ENCODE peak calls at places on chromosomes 11 and 22, in eight cellular contexts. L is brain microvascular endothelial cell, R is ovary, V is fibroblast of mammary gland, S is right atrium auricular region, H is GM10248, I is WTC11, A is MCF 10A. F is an unnamed sample.

GRCh38 chr11:46611526-46612304 is 5.3 kb downstream of the HARBI1 start:
- DNase-seq in V (no peak), R (no peak), A (no peak), S (no peak), L (no peak), H (no peak), I (no peak), F (no peak)

GRCh38 chr22:36356708-36357694 is 30.8 kb downstream of the MYH9 start:
- DNase-seq in A (no peak), I (no peak), V (peak), L (no peak), S (no peak), R (no peak), H (no peak), F (no peak)

GRCh38 chr11:3382613-3383275 is 3.8 kb upstream of the ZNF195 start:
- DNase-seq in A (no peak), I (no peak), V (no peak), S (no peak), H (no peak), L (no peak), R (no peak), F (no peak)

GRCh38 chr11:17768547-17768946 is 34.0 kb downstream of the KCNC1 start:
- DNase-seq in V (no peak), L (no peak), S (no peak), A (no peak), I (no peak), H (no peak), R (no peak), F (no peak)

GRCh38 chr11:91248199-91248807 is 976.3 kb upstream of the FAT3 start:
- DNase-seq in I (peak), V (peak), A (peak), S (no peak), H (no peak), L (peak), R (no peak), F (no peak)

GRCh38 chr11:134658481-134659080 is 246.5 kb upstream of the B3GAT1 start:
- DNase-seq in A (no peak), H (no peak), L (no peak), S (peak), R (no peak), V (no peak), I (no peak), F (peak)

GRCh38 chr11:120973501-120973900 is 50.4 kb upstream of the TBCEL start:
- DNase-seq in A (no peak), L (no peak), S (no peak), R (no peak), V (no peak), H (no peak), I (no peak), F (no peak)

GRCh38 chr11:122741613-122742012 is 86.1 kb downstream of the UBASH3B start:
- DNase-seq in R (no peak), S (peak), H (no peak), I (no peak), A (no peak), V (peak), L (peak), F (no peak)

GRCh38 chr11:78370406-78371172 is 47.0 kb downstream of the GAB2 start:
- DNase-seq in S (peak), A (no peak), V (peak), R (no peak), H (no peak), L (peak), I (no peak), F (no peak)

GRCh38 chr11:114026355-114026754 is 33.2 kb upstream of the ZBTB16 start:
- DNase-seq in S (no peak), L (no peak), V (peak), H (no peak), A (peak), I (peak), R (no peak), F (no peak)

DNA sequence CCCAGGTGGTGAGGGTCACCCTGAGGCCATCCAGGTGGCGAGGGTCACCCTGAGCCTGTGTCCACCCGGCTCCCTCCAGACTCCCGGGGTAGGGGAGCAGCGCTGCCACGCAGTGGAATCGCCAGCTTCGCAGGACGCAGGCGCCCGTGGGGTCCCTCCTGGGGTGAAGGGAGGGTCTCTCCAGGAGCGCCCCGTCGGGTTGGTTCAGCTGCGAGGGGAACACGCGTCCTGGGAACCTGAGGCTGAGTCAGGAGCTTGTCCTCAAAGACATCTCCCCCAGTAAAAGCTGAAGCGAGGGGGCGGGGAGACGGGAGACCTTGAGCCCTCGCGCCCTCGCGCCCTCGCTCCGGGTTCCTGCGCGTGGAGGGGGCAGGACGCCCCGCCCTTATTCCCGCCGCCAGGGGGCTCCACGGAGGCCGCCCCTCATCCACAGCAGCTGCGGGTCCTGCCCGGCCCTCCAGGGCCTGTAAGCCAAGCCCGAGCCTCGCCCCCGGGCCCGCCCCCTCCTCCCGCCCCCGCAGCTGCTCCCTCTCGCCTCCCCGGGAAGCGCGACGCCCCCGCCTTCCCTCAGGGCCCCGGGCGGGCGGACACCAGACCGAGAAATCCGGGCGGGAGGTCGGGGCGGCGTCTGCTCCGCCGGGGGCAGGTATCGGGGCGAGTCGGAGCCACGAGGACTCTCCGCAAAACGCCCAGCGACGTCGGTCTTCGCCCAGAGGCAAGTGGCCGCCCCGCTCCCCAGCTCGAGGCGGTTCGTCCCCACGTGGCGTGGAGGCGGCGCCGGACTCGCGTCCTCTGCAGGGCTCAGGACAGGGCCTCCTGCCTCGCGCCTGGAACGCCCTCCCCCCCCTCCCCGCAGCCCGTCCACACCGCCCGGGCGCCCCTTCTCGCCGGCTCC is 22.8 kb downstream of the PIM3 start:
- DNase-seq in R (peak), S (no peak), H (no peak), V (no peak), L (no peak), I (peak), A (no peak), F (peak)
- TF ChIP-seq CTCF in R (peak), S (no peak), H (peak), V (peak), L (peak), I (peak), A (no peak), F (peak)

GRCh38 chr11:62710001-62710345 is 2.5 kb downstream of the GNG3 start:
- DNase-seq in I (no peak), R (no peak), V (peak), L (no peak), H (no peak), A (no peak), S (no peak), F (no peak)

GRCh38 chr11:62706841-62707240 is 383 bp downstream of the BSCL2 start:
- DNase-seq in L (no peak), V (no peak), H (no peak), I (no peak), R (no peak), A (no peak), S (no peak), F (no peak)

GRCh38 chr11:62707277-62707771 is at the start of the genes BSCL2 and GNG3:
- DNase-seq in I (peak), S (no peak), A (no peak), V (no peak), H (no peak), L (no peak), R (peak), F (no peak)

GRCh38 chr11:62708423-62709261 is 1.2 kb downstream of the GNG3 start:
- DNase-seq in V (no peak), L (no peak), A (no peak), R (peak), S (no peak), H (no peak), I (peak), F (no peak)

GRCh38 chr11:62709262-62710000 is 2.0 kb downstream of the GNG3 start:
- DNase-seq in S (peak), A (peak), H (peak), L (peak), V (peak), R (peak), I (peak), F (peak)
- TF ChIP-seq CTCF in S (no peak), A (no peak), H (peak), L (no peak), V (no peak), R (peak), I (no peak), F (peak)

GRCh38 chr11:85590848-85591483 is 36.2 kb downstream of the DLG2 start:
- DNase-seq in L (peak), A (peak), I (no peak), H (no peak), R (no peak), S (no peak), V (peak), F (no peak)
- TF ChIP-seq CTCF in L (peak), A (peak), I (no peak), H (peak), R (no peak), S (no peak), V (no peak), F (peak)

DNA sequence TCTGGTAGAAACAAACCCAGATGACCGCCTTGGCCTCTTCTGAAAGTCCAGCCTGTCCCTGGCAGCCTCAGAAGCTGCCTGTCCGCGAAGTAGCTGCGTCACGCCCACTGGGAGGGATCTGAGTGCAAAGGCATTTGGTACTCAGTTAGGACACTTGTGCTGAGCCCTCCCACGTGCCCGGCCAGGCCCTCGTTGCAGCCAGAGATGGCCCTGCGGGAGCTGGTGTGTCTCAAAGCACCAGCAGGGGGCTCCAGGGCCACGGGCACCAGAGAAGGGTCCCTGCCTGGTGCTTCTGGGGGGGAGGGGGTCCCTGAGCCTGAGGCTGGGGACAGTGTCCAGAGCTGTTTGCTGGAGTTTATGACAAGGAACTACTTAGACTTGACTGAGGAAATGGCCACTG is 5.8 kb downstream of the SELENOO start:
- DNase-seq in R (no peak), V (peak), H (no peak), I (peak), A (no peak), L (peak), S (peak), F (no peak)
- TF ChIP-seq CTCF in R (no peak), V (peak), H (peak), I (peak), A (no peak), L (peak), S (no peak), F (peak)

DNA sequence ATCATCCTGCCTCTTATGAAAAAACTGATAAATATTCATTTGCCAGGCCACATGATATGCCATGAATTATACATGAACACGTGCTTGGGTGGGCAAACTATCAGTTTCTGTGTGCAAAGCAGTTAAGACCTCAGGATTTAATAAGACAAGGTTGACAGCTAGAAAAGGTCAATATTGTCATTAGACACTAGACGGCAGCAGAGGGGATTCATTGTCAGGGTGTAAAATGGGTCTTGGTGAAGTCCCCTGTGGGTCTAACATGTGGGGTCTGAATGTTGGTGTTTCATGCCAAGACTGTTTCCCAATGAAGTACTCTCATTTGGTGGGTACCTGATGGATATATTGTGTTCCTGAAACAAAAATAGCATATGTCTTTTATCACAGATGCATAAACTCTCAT is 111.9 kb downstream of the MYO18B start:
- DNase-seq in V (no peak), I (no peak), L (no peak), A (peak), H (no peak), R (no peak), S (no peak), F (no peak)
- TF ChIP-seq CTCF in V (peak), I (no peak), L (peak), A (peak), H (peak), R (no peak), S (no peak), F (peak)

DNA sequence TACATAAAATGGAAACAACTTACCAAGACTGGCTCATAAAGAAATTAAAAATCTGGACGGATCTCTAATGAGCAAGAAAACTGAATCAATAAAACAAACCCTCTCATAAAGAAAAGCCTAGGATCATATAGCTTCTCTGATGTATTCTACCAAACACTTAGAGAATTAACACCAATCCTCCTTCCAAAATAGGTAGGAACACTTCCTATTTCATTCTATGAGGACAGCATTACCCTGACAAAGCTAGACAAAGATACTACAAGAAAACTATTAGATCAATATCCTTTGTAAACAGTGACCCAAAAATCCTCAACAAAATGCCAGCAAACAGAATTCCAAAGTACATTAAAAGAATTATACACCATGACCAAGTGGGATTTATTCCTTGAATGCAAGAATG is 52.9 kb upstream of the CLTCL1 start:
- DNase-seq in I (no peak), R (no peak), V (no peak), H (no peak), A (no peak), L (no peak), S (no peak), F (no peak)
- TF ChIP-seq CTCF in I (no peak), R (no peak), V (no peak), H (no peak), A (no peak), L (no peak), S (no peak), F (no peak)

GRCh38 chr11:76459299-76459698 is 14.5 kb downstream of the EMSY start:
- DNase-seq in V (no peak), A (peak), H (no peak), S (no peak), I (no peak), R (no peak), L (no peak), F (no peak)
- TF ChIP-seq CTCF in V (peak), A (no peak), H (peak), S (peak), I (peak), R (no peak), L (peak), F (peak)